ENCODE peak calls at places on chromosomes 11 and 22, in five cellular contexts. S is right atrium auricular region, P is colonic mucosa, O is WERI-Rb-1, D is stomach. B is an unnamed sample.

GRCh38 chr22:24433868-24434471 is 6.6 kb downstream of the ADORA2A start:
- DNase-seq in S (no peak), P (no peak), O (no peak), D (no peak), B (peak; percentile 9)

GRCh38 chr22:49849161-49850020 is 4.3 kb upstream of the ZBED4 start:
- DNase-seq in S (no peak), P (peak; percentile 43), O (no peak), D (no peak), B (peak; percentile 27)

GRCh38 chr11:118771481-118772278 is 19.3 kb downstream of the DDX6 start:
- DNase-seq in S (no peak), P (no peak), O (no peak), D (no peak), B (no peak)

GRCh38 chr22:26321469-26321913 is 107.6 kb upstream of the ASPHD2 start:
- DNase-seq in S (no peak), P (no peak), O (no peak), D (no peak), B (no peak)

GRCh38 chr22:20573830-20574615 is 66.6 kb downstream of the MED15 start:
- DNase-seq in S (no peak), P (no peak), O (no peak), D (no peak), B (no peak)

GRCh38 chr11:34174411-34175041 is 69.1 kb downstream of the NAT10 start:
- DNase-seq in S (peak; percentile 84), P (peak; percentile 86), O (peak; percentile 85), D (peak; percentile 86), B (peak; percentile 92)

GRCh38 chr11:121540627-121541026 is 87.9 kb upstream of the SORL1-AS1 start:
- DNase-seq in S (no peak), P (no peak), O (no peak), D (no peak), B (no peak)

GRCh38 chr11:128776088-128776433 is 82.2 kb downstream of the FLI1 start:
- DNase-seq in S (no peak), P (no peak), O (no peak), D (no peak), B (no peak)

GRCh38 chr11:67118059-67118766 is 850 bp upstream of the KDM2A start:
- DNase-seq in S (no peak), P (peak; percentile 46), O (peak; percentile 60), D (peak; percentile 48), B (peak; percentile 54)

GRCh38 chr22:35258144-35258988 is 1.1 kb downstream of the HMGXB4 start:
- DNase-seq in S (no peak), P (peak; percentile 36), O (no peak), D (no peak), B (no peak)

GRCh38 chr22:47515384-47516125 is 753.1 kb downstream of the TBC1D22A start:
- DNase-seq in S (no peak), P (no peak), O (no peak), D (no peak), B (no peak)

GRCh38 chr11:71267807-71268421 is 15.5 kb upstream of the SHANK2 start:
- DNase-seq in S (peak; percentile 13), P (peak; percentile 17), O (no peak), D (peak; percentile 23), B (no peak)
- TF ChIP-seq CTCF in S (no peak), P (no peak), O (no peak), D (no peak), B (no peak)

GRCh38 chr11:37107415-37107814 is 509.4 kb upstream of the RAG2 start:
- DNase-seq in S (no peak), P (no peak), O (no peak), D (no peak), B (no peak)
- TF ChIP-seq CTCF in S (no peak), P (no peak), O (no peak), D (no peak), B (peak; percentile 46)

DNA sequence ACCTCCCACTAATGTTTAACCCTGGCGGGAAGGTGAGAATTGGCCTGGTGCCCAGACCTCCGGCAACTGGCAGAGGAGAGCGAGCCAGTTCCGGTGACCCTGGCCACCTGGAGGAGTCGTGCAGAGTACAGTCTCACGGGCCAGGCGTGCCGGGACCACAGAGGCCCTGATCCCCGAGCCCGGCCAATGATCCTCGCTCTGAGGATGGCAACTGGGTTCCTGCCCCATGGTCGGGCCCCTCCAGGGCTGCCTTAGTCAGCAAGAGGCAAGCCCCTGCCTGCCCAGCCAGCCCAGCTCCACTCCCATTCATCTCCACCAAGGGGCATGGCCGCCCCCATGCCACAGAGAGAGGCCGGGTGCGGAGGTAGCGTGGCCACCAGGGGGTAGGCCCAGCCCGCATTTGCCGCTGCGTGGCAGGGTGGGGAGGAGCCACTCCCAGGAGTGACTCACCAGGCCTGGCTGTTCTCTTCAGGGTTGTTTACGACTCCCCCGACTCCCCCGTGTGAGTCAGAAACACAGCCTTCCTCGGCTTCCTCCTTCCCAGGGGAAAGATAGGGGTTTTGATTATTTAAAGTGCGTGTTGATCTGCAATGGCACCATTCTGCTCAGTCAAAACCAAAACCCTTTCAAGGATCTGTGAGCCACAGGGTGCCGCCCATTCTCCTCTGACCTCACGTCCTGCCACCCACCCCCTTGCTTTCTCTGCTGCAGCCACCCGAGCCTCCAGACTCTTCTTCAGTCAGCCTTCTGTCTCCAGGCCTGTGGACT is at the start of gene SLC25A45:
- DNase-seq in S (peak; percentile 97), P (peak; percentile 93), O (peak; percentile 84), D (peak; percentile 95), B (peak; percentile 66)
- TF ChIP-seq CTCF in S (peak; percentile 93), P (peak; percentile 68), O (peak; percentile 81), D (peak; percentile 68), B (peak; percentile 43)

GRCh38 chr11:124970925-124971324 is 16.9 kb downstream of the CCDC15 start:
- DNase-seq in S (no peak), P (no peak), O (peak; percentile 23), D (no peak), B (no peak)
- TF ChIP-seq CTCF in S (no peak), P (no peak), O (peak; percentile 19), D (no peak), B (no peak)

DNA sequence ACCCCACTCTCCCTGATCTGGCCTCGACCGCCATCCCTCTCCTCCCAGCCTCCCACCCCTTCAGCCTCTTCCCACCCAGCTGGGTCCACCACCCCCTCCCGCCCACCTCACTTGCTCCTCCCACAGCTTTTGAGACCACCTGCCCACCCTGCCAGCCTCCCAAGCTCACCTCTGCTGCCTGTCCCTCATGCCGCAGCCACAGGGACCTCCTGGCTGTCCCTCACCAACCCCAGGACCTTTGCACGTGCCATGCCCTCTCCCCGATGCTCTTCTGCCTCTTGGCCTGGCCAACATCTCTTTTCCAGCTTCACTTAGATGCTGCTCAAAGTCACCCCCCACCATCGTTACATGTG is 6.5 kb downstream of the PNPLA5 start:
- DNase-seq in S (no peak), P (no peak), O (no peak), D (no peak), B (no peak)
- TF ChIP-seq CTCF in S (no peak), P (peak; percentile 20), O (no peak), D (no peak), B (peak; percentile 39)

B was measured in glutamatergic neuron.